ENCODE peak calls at places on chromosomes 3 and 15, in ten cellular contexts. G, H, O, I, M, Y, B, F, S and R are unnamed samples.

GRCh38 chr3:61090770-61091169 is 160.5 kb downstream of the FHIT start:
- DNase-seq in G (no peak), F (no peak), S (no peak), Y (no peak), M (no peak), O (no peak), I (no peak), H (no peak), B (no peak), R (no peak)

GRCh38 chr15:50452927-50453326 is 28.7 kb downstream of the USP8 start:
- DNase-seq in G (no peak), O (no peak), B (no peak), F (peak; percentile 57), Y (peak; percentile 80), M (peak; percentile 44), H (peak; percentile 38), S (no peak), I (no peak), R (no peak)

GRCh38 chr15:29356807-29357206 is 87.2 kb upstream of the NSMCE3 start:
- DNase-seq in M (no peak), F (no peak), B (no peak), H (no peak), G (no peak), Y (no peak), I (no peak), S (no peak), O (no peak), R (no peak)

GRCh38 chr15:95772982-95773381 is 557.5 kb upstream of the NR2F2 start:
- DNase-seq in F (no peak), I (no peak), Y (no peak), G (no peak), B (no peak), H (no peak), S (no peak), O (no peak), M (no peak), R (no peak)

GRCh38 chr3:178318957-178319528 is 217.2 kb upstream of the KCNMB2 start:
- DNase-seq in S (no peak), F (no peak), Y (no peak), B (peak; percentile 33), M (no peak), H (no peak), I (no peak), O (no peak), G (no peak), R (no peak)

GRCh38 chr15:64596701-64597468 is 136.5 kb downstream of the ZNF609 start:
- DNase-seq in S (peak; percentile 73), F (peak; percentile 80), I (no peak), H (peak; percentile 64), O (no peak), G (no peak), Y (peak; percentile 61), B (peak; percentile 40), M (peak; percentile 54), R (no peak)

GRCh38 chr3:179149239-179149887 is 1.2 kb downstream of the PIK3CA start:
- DNase-seq in H (peak; percentile 39), M (peak; percentile 36), G (no peak), B (peak; percentile 17), S (peak; percentile 46), F (peak; percentile 26), Y (peak; percentile 31), I (no peak), O (peak; percentile 11), R (peak; percentile 53)

GRCh38 chr3:192801985-192802384 is 74.6 kb upstream of the FGF12 start:
- DNase-seq in I (no peak), G (no peak), S (no peak), F (no peak), Y (no peak), O (no peak), M (no peak), H (no peak), B (no peak), R (no peak)

GRCh38 chr3:113626513-113627371 is 69.7 kb downstream of the USF3 start:
- DNase-seq in F (peak; percentile 72), H (peak; percentile 67), M (peak; percentile 68), I (no peak), O (peak; percentile 64), B (peak; percentile 71), Y (peak; percentile 50), S (peak; percentile 60), G (peak; percentile 42), R (peak; percentile 59)

GRCh38 chr3:113625724-113626348 is 70.6 kb downstream of the USF3 start:
- DNase-seq in O (no peak), H (no peak), I (no peak), M (no peak), Y (no peak), F (no peak), S (no peak), G (peak; percentile 27), B (no peak), R (no peak)

GRCh38 chr3:113620091-113620490 is 76.4 kb downstream of the USF3 start:
- DNase-seq in O (no peak), M (no peak), G (no peak), S (no peak), B (no peak), H (no peak), Y (no peak), I (no peak), F (no peak), R (no peak)

GRCh38 chr3:113623827-113624226 is 72.6 kb downstream of the USF3 start:
- DNase-seq in Y (no peak), S (no peak), M (no peak), H (no peak), B (no peak), F (no peak), O (no peak), G (no peak), I (no peak), R (no peak)

GRCh38 chr3:113623324-113623723 is 73.1 kb downstream of the USF3 start:
- DNase-seq in M (peak; percentile 3), Y (no peak), H (no peak), G (no peak), I (no peak), O (no peak), F (peak; percentile 13), B (no peak), S (no peak), R (no peak)
- TF ChIP-seq CTCF in M (peak; percentile 18), Y (peak; percentile 25), H (peak; percentile 37), G (no peak), I (no peak), O (peak; percentile 15), F (peak; percentile 13), B (peak; percentile 47), S (no peak), R (no peak)

DNA sequence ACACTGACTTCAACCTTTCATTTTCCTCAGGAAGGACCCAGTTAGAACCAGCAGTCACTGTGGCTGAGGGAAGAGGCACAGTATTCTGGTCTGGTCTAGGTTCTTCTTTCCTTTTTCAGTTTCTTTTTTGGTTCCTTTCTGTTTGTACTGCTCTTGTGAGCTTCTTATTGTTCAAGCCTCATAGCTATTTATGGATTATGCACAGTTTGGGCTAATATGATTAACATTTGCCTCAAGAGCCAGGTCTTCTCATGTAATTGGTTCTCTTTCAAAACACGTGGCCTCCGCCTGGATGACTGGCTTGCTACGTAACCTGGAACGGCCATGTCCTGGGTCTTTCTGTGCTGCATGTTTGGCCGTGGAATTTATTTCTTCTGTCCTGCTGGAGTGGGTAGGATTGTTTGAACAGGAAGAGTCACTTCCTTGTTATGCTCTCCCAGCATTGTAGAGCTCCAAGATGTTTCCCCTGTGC is 43.3 kb downstream of the RBMS3 start:
- DNase-seq in G (peak; percentile 22), I (peak; percentile 68), M (peak; percentile 84), Y (peak; percentile 80), S (peak; percentile 94), F (peak; percentile 76), O (peak; percentile 46), H (peak; percentile 95), B (peak; percentile 90), R (peak; percentile 86)
- H3K4me3 ChIP-seq in G (peak overlapping the region; percentile 52), I (peak overlapping the region; percentile 7), M (no peak overlapping the region), Y (peak overlapping the region; percentile 47), S (peak overlapping the region; percentile 44), F (peak overlapping the region; percentile 18), O (peak overlapping the region; percentile 28), H (peak overlapping the region; percentile 50), B (peak overlapping the region; percentile 1), R (peak overlapping the region; percentile 9)

GRCh38 chr3:174125267-174125844 is 727.8 kb downstream of the NLGN1 start:
- DNase-seq in I (no peak), G (no peak), Y (peak; percentile 61), S (peak; percentile 47), O (peak; percentile 1), M (peak; percentile 53), B (peak; percentile 43), F (peak; percentile 43), H (peak; percentile 65), R (peak; percentile 40)
- TF ChIP-seq CTCF in I (peak; percentile 60), G (peak; percentile 56), Y (peak; percentile 86), S (peak; percentile 65), O (peak; percentile 65), M (peak; percentile 78), B (peak; percentile 82), F (peak; percentile 61), H (peak; percentile 73), R (peak; percentile 44)

GRCh38 chr15:70586241-70586640 is 177.1 kb downstream of the UACA start:
- DNase-seq in S (no peak), O (no peak), F (no peak), B (no peak), I (no peak), G (no peak), Y (no peak), H (no peak), M (no peak), R (no peak)

GRCh38 chr15:70585707-70586034 is 177.7 kb downstream of the UACA start:
- DNase-seq in Y (no peak), B (no peak), H (no peak), G (no peak), I (no peak), F (no peak), S (no peak), M (no peak), O (no peak), R (no peak)

GRCh38 chr15:70584441-70584837 is 178.9 kb downstream of the UACA start:
- DNase-seq in M (no peak), H (no peak), Y (no peak), I (no peak), O (no peak), B (no peak), G (no peak), S (no peak), F (no peak), R (no peak)

GRCh38 chr15:70582143-70582945 is 181.0 kb downstream of the UACA start:
- DNase-seq in M (peak; percentile 71), G (no peak), F (no peak), H (peak; percentile 81), O (no peak), Y (peak; percentile 62), I (no peak), B (peak; percentile 22), S (no peak), R (no peak)

DNA sequence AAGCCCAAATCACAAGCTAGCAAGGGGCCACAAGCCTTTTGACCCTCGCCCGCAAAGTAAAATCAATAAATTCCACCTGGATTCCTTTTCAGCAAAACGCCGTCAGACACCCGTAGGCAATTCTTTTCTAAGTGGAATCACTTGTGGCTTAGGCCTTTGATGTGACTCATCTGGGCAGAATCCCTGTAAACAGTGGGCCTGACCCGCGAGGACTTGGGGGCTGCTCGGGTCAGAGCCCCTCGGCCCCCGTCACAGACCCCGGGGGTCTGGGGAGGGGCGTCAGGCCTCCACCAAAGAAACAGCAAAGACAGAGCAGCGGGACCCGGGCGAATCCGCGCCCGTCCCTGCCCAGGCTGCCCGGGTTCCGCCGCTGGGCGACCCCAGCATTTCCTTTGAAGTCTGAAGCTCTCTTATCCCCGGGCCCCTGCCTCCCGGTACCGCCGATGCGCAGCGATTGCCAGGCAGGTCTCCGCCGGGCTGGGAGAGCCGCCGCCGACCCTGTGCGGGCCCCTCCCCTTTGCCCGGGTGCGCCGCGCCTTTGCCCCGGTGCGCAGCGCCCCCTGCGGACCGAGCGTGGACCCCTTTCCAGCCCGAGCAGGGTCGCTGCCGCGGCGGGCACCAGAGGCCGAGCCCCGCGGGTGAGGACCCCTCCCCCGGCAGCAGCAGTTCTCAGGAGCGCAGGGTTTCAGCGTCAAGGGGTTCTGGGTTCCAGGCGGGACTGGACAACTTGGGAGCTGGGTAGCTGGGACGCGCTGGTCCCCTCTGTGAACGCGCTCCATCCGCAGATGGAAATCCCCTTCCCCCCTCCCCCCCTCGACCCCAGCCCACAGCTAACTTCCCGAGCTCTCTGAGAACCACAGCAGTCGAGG is 178.3 kb downstream of the UACA start:
- DNase-seq in I (no peak), S (no peak), O (no peak), M (no peak), G (no peak), B (no peak), H (no peak), Y (peak; percentile 24), F (no peak), R (peak; percentile 51)
- H3K4me3 ChIP-seq in I (peak overlapping the region; percentile 9), S (no peak overlapping the region), O (no peak overlapping the region), M (no peak overlapping the region), G (peak overlapping the region; percentile 54), B (peak overlapping the region; percentile 41), H (no peak overlapping the region), Y (no peak overlapping the region), F (peak overlapping the region; percentile 12), R (no peak overlapping the region)